ENCODE peak calls at places on chromosomes 1 and 21, in six cellular contexts. E, X, N, O, I and D are unnamed samples.

GRCh38 chr1:221083902-221084301 is 204.7 kb downstream of the HLX start:
- DNase-seq in E (no peak), X (no peak), N (no peak), O (no peak), I (no peak), D (no peak)

GRCh38 chr1:231720652-231721325 is 94.2 kb downstream of the DISC1 start:
- DNase-seq in E (no peak), X (no peak), N (no peak), O (no peak), I (no peak), D (no peak)

GRCh38 chr21:41370840-41371697 is 9.2 kb downstream of the MX2 start:
- DNase-seq in E (no peak), X (no peak), N (no peak), O (no peak), I (no peak), D (no peak)

GRCh38 chr1:168148916-168149315 is 12.2 kb upstream of the GPR161 start:
- DNase-seq in E (no peak), X (no peak), N (no peak), O (peak), I (no peak), D (no peak)

GRCh38 chr1:114558548-114558947 is 22.9 kb downstream of the BCAS2 start:
- DNase-seq in E (no peak), X (no peak), N (no peak), O (no peak), I (no peak), D (no peak)

GRCh38 chr1:44632511-44633072 is 41.7 kb downstream of the TMEM53 start:
- DNase-seq in E (no peak), X (no peak), N (no peak), O (no peak), I (no peak), D (no peak)

GRCh38 chr1:8789314-8790214 is 27.9 kb downstream of the RERE start:
- DNase-seq in E (peak), X (no peak), N (no peak), O (no peak), I (peak), D (no peak)

GRCh38 chr1:15355968-15356621 is 53.6 kb upstream of the EFHD2 start:
- DNase-seq in E (no peak), X (no peak), N (no peak), O (no peak), I (no peak), D (no peak)

GRCh38 chr1:247493106-247493505 is 35.2 kb upstream of the OR2B11 start:
- DNase-seq in E (no peak), X (no peak), N (no peak), O (no peak), I (no peak), D (no peak)

GRCh38 chr1:41742219-41742618 is 176.5 kb downstream of the HIVEP3 start:
- DNase-seq in E (no peak), X (peak), N (no peak), O (no peak), I (no peak), D (no peak)

GRCh38 chr21:32978346-32979270 is 47.1 kb upstream of the OLIG2 start:
- DNase-seq in E (no peak), X (no peak), N (no peak), O (no peak), I (no peak), D (no peak)

GRCh38 chr1:41907446-41907845 is 11.3 kb downstream of the HIVEP3 start:
- DNase-seq in E (no peak), X (no peak), N (no peak), O (no peak), I (no peak), D (no peak)

GRCh38 chr1:24932284-24932683 is 2.2 kb upstream of the RUNX3 start:
- DNase-seq in E (no peak), X (peak), N (peak), O (peak), I (no peak), D (no peak)

GRCh38 chr1:167127236-167127635 is 33.4 kb downstream of the STYXL2 start:
- DNase-seq in E (no peak), X (no peak), N (no peak), O (no peak), I (no peak), D (no peak)

GRCh38 chr1:58204284-58204683 is 342.2 kb downstream of the OMA1 start:
- DNase-seq in E (no peak), X (no peak), N (no peak), O (no peak), I (no peak), D (no peak)

GRCh38 chr1:160748182-160748876 is 9.3 kb downstream of the SLAMF7 start:
- DNase-seq in E (no peak), X (no peak), N (no peak), O (no peak), I (no peak), D (no peak)

GRCh38 chr1:56525463-56526155 is 53.8 kb downstream of the PLPP3 start:
- DNase-seq in E (peak), X (no peak), N (no peak), O (peak), I (no peak), D (no peak)

GRCh38 chr1:151166506-151166956 is 587 bp downstream of the SCNM1 start:
- DNase-seq in E (no peak), X (no peak), N (no peak), O (peak), I (no peak), D (no peak)

GRCh38 chr1:24421502-24421901 is 5.9 kb downstream of the NIPAL3 start:
- DNase-seq in E (peak), X (no peak), N (no peak), O (no peak), I (no peak), D (no peak)

GRCh38 chr1:166116026-166116425 is 50.8 kb downstream of the FAM78B start:
- DNase-seq in E (no peak), X (no peak), N (no peak), O (no peak), I (no peak), D (no peak)

GRCh38 chr1:166836733-166837132 is 2.5 kb upstream of the POGK start:
- DNase-seq in E (peak), X (no peak), N (no peak), O (peak), I (no peak), D (no peak)

GRCh38 chr1:161727343-161727924 is 6.1 kb downstream of the FCRLB start:
- DNase-seq in E (no peak), X (no peak), N (no peak), O (peak), I (no peak), D (no peak)

GRCh38 chr1:29197590-29197924 is 15.9 kb upstream of the SRSF4 start:
- DNase-seq in E (peak), X (no peak), N (no peak), O (peak), I (no peak), D (no peak)

GRCh38 chr1:2270260-2271100 is 42.4 kb downstream of the SKI start:
- DNase-seq in E (no peak), X (no peak), N (no peak), O (no peak), I (no peak), D (no peak)

GRCh38 chr1:39926820-39927219 is 25.1 kb upstream of the MYCL start:
- DNase-seq in E (no peak), X (no peak), N (no peak), O (no peak), I (no peak), D (no peak)

GRCh38 chr1:248404024-248404423 is 1.2 kb downstream of the OR2T1 start:
- DNase-seq in E (no peak), X (no peak), N (no peak), O (no peak), I (no peak), D (no peak)

GRCh38 chr21:45640888-45641479 is 2.5 kb upstream of the PCBP3 start:
- DNase-seq in E (no peak), X (no peak), N (no peak), O (no peak), I (no peak), D (no peak)
- TF ChIP-seq CTCF in E (no peak), X (no peak), N (no peak), O (no peak), I (no peak), D (no peak)

GRCh38 chr1:35202048-35202719 is 9.2 kb upstream of the SFPQ start:
- DNase-seq in E (peak), X (no peak), N (peak), O (peak), I (peak), D (no peak)
- H3K4me3 ChIP-seq in E (no peak), X (no peak), N (no peak), O (no peak), I (no peak), D (no peak)

DNA sequence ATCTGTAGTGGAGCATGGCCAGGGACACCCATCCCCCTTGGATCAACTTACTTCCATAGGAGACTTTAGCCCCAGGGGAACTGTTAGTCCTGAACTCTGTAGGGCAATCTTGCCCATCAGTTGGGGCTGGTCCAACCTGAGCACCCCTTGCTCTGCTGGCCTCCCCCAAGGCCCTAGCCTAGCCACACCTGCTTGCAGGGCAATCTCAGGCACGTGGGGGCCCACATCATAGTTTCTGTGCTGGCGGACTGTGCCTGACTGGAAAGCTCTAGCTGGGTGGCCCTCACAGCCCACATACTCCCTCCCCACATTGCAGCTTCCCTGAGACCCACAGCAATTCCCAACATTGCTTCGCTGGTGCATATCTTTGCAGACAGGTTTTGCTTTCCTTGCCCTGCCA is 6.6 kb upstream of the DIRAS3 start:
- DNase-seq in E (no peak), X (no peak), N (no peak), O (no peak), I (no peak), D (no peak)
- TF ChIP-seq CTCF in E (no peak), X (no peak), N (no peak), O (no peak), I (no peak), D (no peak)

GRCh38 chr21:45972353-45972715 is 9.2 kb upstream of the COL6A1 start:
- DNase-seq in E (no peak), X (peak), N (no peak), O (no peak), I (peak), D (peak)

GRCh38 chr21:45972716-45973474 is 8.7 kb upstream of the COL6A1 start:
- DNase-seq in E (no peak), X (peak), N (peak), O (no peak), I (peak), D (peak)

GRCh38 chr21:45974073-45975016 is 7.2 kb upstream of the COL6A1 start:
- DNase-seq in E (no peak), X (peak), N (peak), O (no peak), I (peak), D (peak)

GRCh38 chr21:45975017-45975595 is 6.5 kb upstream of the COL6A1 start:
- DNase-seq in E (no peak), X (no peak), N (no peak), O (no peak), I (peak), D (peak)

GRCh38 chr21:45973475-45974072 is 8.0 kb upstream of the COL6A1 start:
- DNase-seq in E (peak), X (peak), N (peak), O (peak), I (peak), D (peak)
- H3K4me3 ChIP-seq in E (no peak), X (peak), N (peak), O (peak), I (peak), D (peak)

DNA sequence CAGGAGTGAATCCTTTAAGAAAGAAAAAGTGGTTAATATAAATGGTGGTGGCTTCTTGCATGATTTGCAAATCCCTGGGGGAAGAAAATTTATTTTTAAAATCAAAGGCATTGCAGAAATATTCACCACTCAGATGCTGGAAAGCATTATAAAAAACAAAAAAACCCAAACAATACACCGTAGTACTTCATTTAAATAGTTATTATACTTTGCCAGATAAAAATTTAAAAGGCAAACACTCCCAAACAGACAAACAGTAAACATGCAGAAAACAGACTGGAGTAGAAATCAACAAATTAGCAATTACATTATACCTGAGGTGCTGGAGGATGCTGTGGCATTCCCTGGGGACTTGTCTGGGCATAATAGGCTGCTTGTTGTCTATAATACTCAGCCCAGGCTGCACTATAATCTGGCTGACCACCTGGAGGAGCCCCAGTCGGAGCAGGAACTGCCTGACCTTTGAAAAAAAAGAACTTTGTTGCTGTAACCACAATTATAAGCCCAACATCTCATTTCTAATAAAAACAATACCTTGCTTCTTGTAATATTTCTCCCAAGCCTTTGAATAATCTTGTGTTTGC is 29.9 kb downstream of the FUBP1 start:
- DNase-seq in E (no peak), X (no peak), N (no peak), O (no peak), I (no peak), D (no peak)
- TF ChIP-seq CTCF in E (no peak), X (peak), N (peak), O (peak), I (no peak), D (peak)

DNA sequence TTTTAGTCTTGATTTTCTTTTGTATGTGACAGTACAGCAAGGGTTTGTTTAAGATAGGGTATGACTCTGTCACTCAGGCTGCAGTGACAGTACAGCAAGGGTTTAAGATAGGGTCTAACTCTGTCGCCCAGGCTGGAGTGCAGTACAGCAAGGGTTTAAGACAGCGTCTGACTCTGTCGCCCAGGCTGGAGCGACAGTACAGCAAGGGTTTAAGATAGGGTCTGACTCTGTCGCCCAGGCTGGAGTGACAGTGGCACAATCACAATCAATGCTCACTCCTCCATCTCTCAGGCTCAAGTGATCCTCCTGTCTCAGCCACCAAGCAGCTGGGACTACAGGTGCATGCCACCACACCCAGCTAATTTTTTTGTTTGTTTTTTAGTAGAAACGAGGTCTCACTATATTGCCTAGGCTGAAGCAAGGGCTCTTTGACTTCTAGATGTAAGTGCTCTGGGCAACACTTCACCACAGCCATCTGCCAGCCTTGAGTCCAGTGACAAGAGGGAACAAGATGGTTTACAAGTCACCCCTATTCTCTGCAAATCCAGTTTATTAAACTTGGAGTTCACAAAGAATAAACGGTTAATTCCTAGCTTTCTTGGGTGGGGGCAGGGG is 965 bp upstream of the SH2D5 start:
- DNase-seq in E (no peak), X (no peak), N (no peak), O (no peak), I (no peak), D (no peak)
- H3K4me3 ChIP-seq in E (no peak), X (peak), N (no peak), O (peak), I (peak), D (no peak)